ENCODE peak calls at places on chromosome 19, in nine cellular contexts. One of them, this sample, is unnamed.

GRCh38 chr19:13350761-13351160 is 155.5 kb downstream of the CACNA1A start:
- DNase-seq in GM23248: no peak
- DNase-seq in SK-N-SH: no peak
- DNase-seq in MM.1S: no peak
- DNase-seq in PC-9: no peak
- DNase-seq in HCT116: no peak
- DNase-seq in hepatocyte: no peak
- DNase-seq in PC-3: no peak
- DNase-seq in Karpas-422: no peak
- DNase-seq in this sample: no peak

GRCh38 chr19:41928221-41928683 is at the start of gene ERFL:
- DNase-seq in GM23248: peak; percentile 51
- DNase-seq in SK-N-SH: peak; percentile 68
- DNase-seq in MM.1S: peak; percentile 13
- DNase-seq in PC-9: peak; percentile 39
- DNase-seq in HCT116: no peak
- DNase-seq in hepatocyte: no peak
- DNase-seq in PC-3: no peak
- DNase-seq in Karpas-422: peak; percentile 90
- DNase-seq in this sample: peak; percentile 50

GRCh38 chr19:55697698-55698097 is 22.7 kb downstream of the EPN1 start:
- DNase-seq in GM23248: no peak
- DNase-seq in SK-N-SH: no peak
- DNase-seq in MM.1S: no peak
- DNase-seq in PC-9: no peak
- DNase-seq in HCT116: no peak
- DNase-seq in hepatocyte: no peak
- DNase-seq in PC-3: no peak
- DNase-seq in Karpas-422: no peak
- DNase-seq in this sample: no peak

GRCh38 chr19:42252365-42253244 is 2.3 kb downstream of the ERF start:
- DNase-seq in GM23248: peak; percentile 87
- DNase-seq in SK-N-SH: peak; percentile 53
- DNase-seq in MM.1S: peak; percentile 4
- DNase-seq in PC-9: no peak
- DNase-seq in HCT116: no peak
- DNase-seq in hepatocyte: peak; percentile 69
- DNase-seq in PC-3: no peak
- DNase-seq in Karpas-422: no peak
- DNase-seq in this sample: peak; percentile 42

GRCh38 chr19:38229585-38230073 is 5.6 kb upstream of the DPF1 start:
- DNase-seq in GM23248: peak; percentile 87
- DNase-seq in SK-N-SH: peak; percentile 97
- DNase-seq in MM.1S: peak; percentile 76
- DNase-seq in PC-9: peak; percentile 56
- DNase-seq in HCT116: peak; percentile 85
- DNase-seq in hepatocyte: peak; percentile 88
- DNase-seq in PC-3: peak; percentile 67
- DNase-seq in Karpas-422: peak; percentile 97
- DNase-seq in this sample: peak; percentile 79

GRCh38 chr19:35643255-35644205 is 2.0 kb downstream of the ETV2 start:
- DNase-seq in GM23248: peak; percentile 78
- DNase-seq in SK-N-SH: peak; percentile 96
- DNase-seq in MM.1S: peak; percentile 87
- DNase-seq in PC-9: peak; percentile 84
- DNase-seq in HCT116: peak; percentile 75
- DNase-seq in hepatocyte: peak; percentile 93
- DNase-seq in PC-3: peak; percentile 72
- DNase-seq in Karpas-422: peak; percentile 93
- DNase-seq in this sample: peak; percentile 96

GRCh38 chr19:13804830-13805683 is 9.8 kb downstream of the ZSWIM4 start:
- DNase-seq in GM23248: no peak
- DNase-seq in SK-N-SH: peak; percentile 72
- DNase-seq in MM.1S: no peak
- DNase-seq in PC-9: no peak
- DNase-seq in HCT116: no peak
- DNase-seq in hepatocyte: no peak
- DNase-seq in PC-3: no peak
- DNase-seq in Karpas-422: no peak
- DNase-seq in this sample: peak; percentile 89

GRCh38 chr19:34508540-34508939 is 27.0 kb downstream of the WTIP start:
- DNase-seq in GM23248: no peak
- DNase-seq in SK-N-SH: peak; percentile 44
- DNase-seq in MM.1S: no peak
- DNase-seq in PC-9: no peak
- DNase-seq in HCT116: no peak
- DNase-seq in hepatocyte: peak; percentile 38
- DNase-seq in PC-3: no peak
- DNase-seq in Karpas-422: no peak
- DNase-seq in this sample: peak; percentile 22

GRCh38 chr19:42018503-42019193 is 24.6 kb upstream of the ATP1A3 start:
- DNase-seq in GM23248: peak; percentile 86
- DNase-seq in SK-N-SH: no peak
- DNase-seq in MM.1S: no peak
- DNase-seq in PC-9: no peak
- DNase-seq in HCT116: no peak
- DNase-seq in hepatocyte: no peak
- DNase-seq in PC-3: peak; percentile 23
- DNase-seq in Karpas-422: no peak
- DNase-seq in this sample: no peak

GRCh38 chr19:50258918-50259372 is 55.5 kb downstream of the MYH14 start:
- DNase-seq in GM23248: peak; percentile 12
- DNase-seq in SK-N-SH: peak; percentile 71
- DNase-seq in MM.1S: no peak
- DNase-seq in PC-9: peak; percentile 37
- DNase-seq in HCT116: no peak
- DNase-seq in hepatocyte: peak; percentile 41
- DNase-seq in PC-3: peak; percentile 21
- DNase-seq in Karpas-422: peak; percentile 65
- DNase-seq in this sample: peak; percentile 84

GRCh38 chr19:31353826-31354225 is 4.6 kb upstream of the TSHZ3 start:
- DNase-seq in GM23248: no peak
- DNase-seq in SK-N-SH: no peak
- DNase-seq in MM.1S: no peak
- DNase-seq in PC-9: no peak
- DNase-seq in HCT116: no peak
- DNase-seq in hepatocyte: no peak
- DNase-seq in PC-3: no peak
- DNase-seq in Karpas-422: no peak
- DNase-seq in this sample: peak; percentile 66

GRCh38 chr19:7426986-7427385 is 61.8 kb downstream of the PEX11G start:
- DNase-seq in GM23248: no peak
- DNase-seq in SK-N-SH: no peak
- DNase-seq in MM.1S: no peak
- DNase-seq in PC-9: no peak
- DNase-seq in HCT116: no peak
- DNase-seq in hepatocyte: no peak
- DNase-seq in PC-3: no peak
- DNase-seq in Karpas-422: no peak
- DNase-seq in this sample: no peak

GRCh38 chr19:35295792-35296462 is 4.0 kb downstream of the MAG start:
- DNase-seq in GM23248: no peak
- DNase-seq in SK-N-SH: no peak
- DNase-seq in MM.1S: peak; percentile 39
- DNase-seq in PC-9: no peak
- DNase-seq in HCT116: no peak
- DNase-seq in hepatocyte: no peak
- DNase-seq in PC-3: no peak
- DNase-seq in Karpas-422: peak; percentile 89
- DNase-seq in this sample: peak; percentile 73

GRCh38 chr19:48539503-48540096 is 12.4 kb upstream of the SULT2B1 start:
- DNase-seq in GM23248: peak; percentile 84
- DNase-seq in SK-N-SH: peak; percentile 63
- DNase-seq in MM.1S: no peak
- DNase-seq in PC-9: peak; percentile 37
- DNase-seq in HCT116: no peak
- DNase-seq in hepatocyte: peak; percentile 68
- DNase-seq in PC-3: peak; percentile 84
- DNase-seq in Karpas-422: no peak
- DNase-seq in this sample: no peak

GRCh38 chr19:38209671-38210457 is 14.2 kb downstream of the DPF1 start:
- DNase-seq in GM23248: peak; percentile 73
- DNase-seq in SK-N-SH: peak; percentile 79
- DNase-seq in MM.1S: no peak
- DNase-seq in PC-9: no peak
- DNase-seq in HCT116: no peak
- DNase-seq in hepatocyte: peak; percentile 84
- DNase-seq in PC-3: no peak
- DNase-seq in Karpas-422: no peak
- DNase-seq in this sample: peak; percentile 82

GRCh38 chr19:34082289-34083077 is 89.8 kb upstream of the LSM14A start:
- DNase-seq in GM23248: peak; percentile 7
- DNase-seq in SK-N-SH: no peak
- DNase-seq in MM.1S: no peak
- DNase-seq in PC-9: no peak
- DNase-seq in HCT116: no peak
- DNase-seq in hepatocyte: peak; percentile 25
- DNase-seq in PC-3: no peak
- DNase-seq in Karpas-422: no peak
- DNase-seq in this sample: peak; percentile 58

GRCh38 chr19:53904909-53905308 is 4.2 kb upstream of the CACNG7 start:
- DNase-seq in GM23248: no peak
- DNase-seq in SK-N-SH: no peak
- DNase-seq in MM.1S: no peak
- DNase-seq in PC-9: no peak
- DNase-seq in HCT116: no peak
- DNase-seq in hepatocyte: no peak
- DNase-seq in PC-3: peak; percentile 77
- DNase-seq in Karpas-422: peak; percentile 41
- DNase-seq in this sample: no peak

GRCh38 chr19:47018923-47019322 is 714 bp upstream of the NPAS1 start:
- DNase-seq in GM23248: no peak
- DNase-seq in SK-N-SH: no peak
- DNase-seq in MM.1S: no peak
- DNase-seq in PC-9: no peak
- DNase-seq in HCT116: no peak
- DNase-seq in hepatocyte: no peak
- DNase-seq in PC-3: no peak
- DNase-seq in Karpas-422: no peak
- DNase-seq in this sample: no peak

GRCh38 chr19:47020992-47021496 is 1.4 kb downstream of the NPAS1 start:
- DNase-seq in GM23248: peak; percentile 65
- DNase-seq in SK-N-SH: peak; percentile 65
- DNase-seq in MM.1S: no peak
- DNase-seq in PC-9: no peak
- DNase-seq in HCT116: no peak
- DNase-seq in hepatocyte: peak; percentile 27
- DNase-seq in PC-3: no peak
- DNase-seq in Karpas-422: no peak
- DNase-seq in this sample: peak; percentile 69

GRCh38 chr19:47021536-47022139 is 2.0 kb downstream of the NPAS1 start:
- DNase-seq in GM23248: peak; percentile 57
- DNase-seq in SK-N-SH: peak; percentile 69
- DNase-seq in MM.1S: no peak
- DNase-seq in PC-9: no peak
- DNase-seq in HCT116: no peak
- DNase-seq in hepatocyte: peak; percentile 44
- DNase-seq in PC-3: no peak
- DNase-seq in Karpas-422: no peak
- DNase-seq in this sample: peak; percentile 77

GRCh38 chr19:47019431-47020041 is at the start of gene NPAS1:
- DNase-seq in GM23248: peak; percentile 60
- DNase-seq in SK-N-SH: peak; percentile 75
- DNase-seq in MM.1S: no peak
- DNase-seq in PC-9: no peak
- DNase-seq in HCT116: no peak
- DNase-seq in hepatocyte: peak; percentile 19
- DNase-seq in PC-3: no peak
- DNase-seq in Karpas-422: no peak
- DNase-seq in this sample: peak; percentile 59

GRCh38 chr19:47020132-47020805 is 632 bp downstream of the NPAS1 start:
- DNase-seq in GM23248: peak; percentile 80
- DNase-seq in SK-N-SH: peak; percentile 56
- DNase-seq in MM.1S: no peak
- DNase-seq in PC-9: no peak
- DNase-seq in HCT116: no peak
- DNase-seq in hepatocyte: peak; percentile 28
- DNase-seq in PC-3: no peak
- DNase-seq in Karpas-422: no peak
- DNase-seq in this sample: peak; percentile 78
- H3K27me3 ChIP-seq in GM23248: no peaks in the 10 kb centered on the region
- H3K27me3 ChIP-seq in SK-N-SH: peaks cover 39% of the 10 kb centered on the region
- H3K27me3 ChIP-seq in MM.1S: peaks cover 54% of the 10 kb centered on the region
- H3K27me3 ChIP-seq in PC-9: peaks cover 47% of the 10 kb centered on the region
- H3K27me3 ChIP-seq in HCT116: no peaks in the 10 kb centered on the region
- H3K27me3 ChIP-seq in hepatocyte: peaks cover 59% of the 10 kb centered on the region
- H3K27me3 ChIP-seq in PC-3: peaks cover 35% of the 10 kb centered on the region
- H3K27me3 ChIP-seq in Karpas-422: no peaks in the 10 kb centered on the region
- H3K27me3 ChIP-seq in this sample: peaks cover 70% of the 10 kb centered on the region

DNA sequence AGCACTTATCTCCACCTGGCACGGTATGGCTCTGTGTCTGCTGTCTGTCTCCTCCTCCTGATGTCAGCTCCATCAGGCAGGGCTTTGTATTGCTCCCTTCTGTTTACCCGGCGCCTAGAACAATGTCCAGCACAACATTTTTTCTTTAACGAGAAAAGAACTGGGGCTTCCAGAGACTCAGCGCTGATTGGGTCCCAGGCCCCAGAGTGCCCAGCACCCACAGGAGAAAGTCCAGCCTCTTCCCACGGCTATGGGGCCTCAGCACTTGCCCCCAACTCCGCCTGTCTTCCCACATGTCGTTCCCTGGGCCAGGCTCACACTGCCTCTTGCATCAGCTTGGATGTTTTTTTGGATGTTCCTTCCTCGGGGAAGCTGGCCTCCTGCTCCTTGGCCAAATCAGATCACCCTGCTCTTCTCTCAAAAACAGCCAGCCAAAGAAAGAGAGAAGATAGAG is 6.9 kb downstream of the MYPOP start:
- DNase-seq in GM23248: no peak
- DNase-seq in SK-N-SH: no peak
- DNase-seq in MM.1S: no peak
- DNase-seq in PC-9: no peak
- DNase-seq in HCT116: no peak
- DNase-seq in hepatocyte: peak; percentile 71
- DNase-seq in PC-3: no peak
- DNase-seq in Karpas-422: no peak
- DNase-seq in this sample: no peak
- H3K4me2 ChIP-seq in GM23248: no peak overlapping the region
- H3K4me2 ChIP-seq in SK-N-SH: no peak overlapping the region
- H3K4me2 ChIP-seq in MM.1S: no peak overlapping the region
- H3K4me2 ChIP-seq in PC-9: no peak overlapping the region
- H3K4me2 ChIP-seq in HCT116: no peak overlapping the region
- H3K4me2 ChIP-seq in hepatocyte: peak overlapping the region; percentile 61
- H3K4me2 ChIP-seq in PC-3: no peak overlapping the region
- H3K4me2 ChIP-seq in Karpas-422: no peak overlapping the region
- H3K4me2 ChIP-seq in this sample: no peak overlapping the region

GRCh38 chr19:21117041-21117907 is 24.6 kb upstream of the ZNF431 start:
- DNase-seq in GM23248: peak; percentile 32
- DNase-seq in SK-N-SH: no peak
- DNase-seq in MM.1S: no peak
- DNase-seq in PC-9: no peak
- DNase-seq in HCT116: no peak
- DNase-seq in hepatocyte: no peak
- DNase-seq in PC-3: no peak
- DNase-seq in Karpas-422: no peak
- DNase-seq in this sample: peak; percentile 25
- H3K9me2 ChIP-seq in GM23248: no peaks in the 10 kb centered on the region
- H3K9me2 ChIP-seq in SK-N-SH: no peaks in the 10 kb centered on the region
- H3K9me2 ChIP-seq in MM.1S: no peaks in the 10 kb centered on the region
- H3K9me2 ChIP-seq in PC-9: no peaks in the 10 kb centered on the region
- H3K9me2 ChIP-seq in HCT116: no peaks in the 10 kb centered on the region
- H3K9me2 ChIP-seq in hepatocyte: no peaks in the 10 kb centered on the region
- H3K9me2 ChIP-seq in PC-3: no peaks in the 10 kb centered on the region
- H3K9me2 ChIP-seq in Karpas-422: no peaks in the 10 kb centered on the region
- H3K9me2 ChIP-seq in this sample: no peaks in the 10 kb centered on the region

GRCh38 chr19:18613589-18614234 is 1.0 kb downstream of the TMEM59L start:
- DNase-seq in GM23248: no peak
- DNase-seq in SK-N-SH: no peak
- DNase-seq in MM.1S: no peak
- DNase-seq in PC-9: no peak
- DNase-seq in HCT116: no peak
- DNase-seq in hepatocyte: no peak
- DNase-seq in PC-3: no peak
- DNase-seq in Karpas-422: no peak
- DNase-seq in this sample: peak; percentile 40
- H3K27me3 ChIP-seq in GM23248: peaks cover 65% of the 10 kb centered on the region
- H3K27me3 ChIP-seq in SK-N-SH: peaks cover 36% of the 10 kb centered on the region
- H3K27me3 ChIP-seq in MM.1S: peaks cover 91% of the 10 kb centered on the region
- H3K27me3 ChIP-seq in PC-9: peaks cover 76% of the 10 kb centered on the region
- H3K27me3 ChIP-seq in HCT116: peaks cover 29% of the 10 kb centered on the region
- H3K27me3 ChIP-seq in hepatocyte: peaks cover 72% of the 10 kb centered on the region
- H3K27me3 ChIP-seq in PC-3: peaks cover 59% of the 10 kb centered on the region
- H3K27me3 ChIP-seq in Karpas-422: no peaks in the 10 kb centered on the region
- H3K27me3 ChIP-seq in this sample: peaks cover 75% of the 10 kb centered on the region